ENCODE peak calls at places on chromosomes 13 and 19, in four cellular contexts. One of them, this sample, is unnamed.

GRCh38 chr19:5345895-5346386 is 5.3 kb upstream of the PTPRS start:
- DNase-seq in K562: no peak
- DNase-seq in WTC11: no peak
- DNase-seq in GM12878: no peak
- DNase-seq in this sample: no peak

GRCh38 chr13:31786011-31786410 is 46.7 kb downstream of the RXFP2 start:
- DNase-seq in K562: no peak
- DNase-seq in WTC11: no peak
- DNase-seq in GM12878: no peak
- DNase-seq in this sample: no peak

GRCh38 chr13:79307866-79308298 is 98.2 kb downstream of the RBM26 start:
- DNase-seq in K562: no peak
- DNase-seq in WTC11: no peak
- DNase-seq in GM12878: no peak
- DNase-seq in this sample: no peak

GRCh38 chr19:1027953-1028902 is 1.8 kb downstream of the CNN2 start:
- DNase-seq in K562: peak; percentile 82
- DNase-seq in WTC11: peak; percentile 82
- DNase-seq in GM12878: no peak
- DNase-seq in this sample: peak; percentile 83

GRCh38 chr19:32647361-32647760 is 27.6 kb downstream of the ANKRD27 start:
- DNase-seq in K562: no peak
- DNase-seq in WTC11: no peak
- DNase-seq in GM12878: no peak
- DNase-seq in this sample: no peak

GRCh38 chr19:15551183-15552004 is 43.1 kb downstream of the CYP4F22 start:
- DNase-seq in K562: peak; percentile 92
- DNase-seq in WTC11: peak; percentile 95
- DNase-seq in GM12878: no peak
- DNase-seq in this sample: peak; percentile 38

GRCh38 chr13:44068737-44069136 is 189.0 kb downstream of the LACC1 start:
- DNase-seq in K562: no peak
- DNase-seq in WTC11: no peak
- DNase-seq in GM12878: no peak
- DNase-seq in this sample: no peak

GRCh38 chr19:47459477-47459876 is 12.2 kb downstream of the SLC8A2 start:
- DNase-seq in K562: no peak
- DNase-seq in WTC11: no peak
- DNase-seq in GM12878: no peak
- DNase-seq in this sample: no peak

GRCh38 chr13:40333238-40333637 is 333.2 kb downstream of the FOXO1 start:
- DNase-seq in K562: no peak
- DNase-seq in WTC11: no peak
- DNase-seq in GM12878: no peak
- DNase-seq in this sample: no peak

GRCh38 chr19:18597809-18598660 is 8.6 kb downstream of the CRLF1 start:
- DNase-seq in K562: no peak
- DNase-seq in WTC11: no peak
- DNase-seq in GM12878: no peak
- DNase-seq in this sample: no peak

GRCh38 chr13:46385946-46386345 is 1.1 kb downstream of the RUBCNL start:
- DNase-seq in K562: no peak
- DNase-seq in WTC11: no peak
- DNase-seq in GM12878: no peak
- DNase-seq in this sample: no peak

GRCh38 chr13:113208424-113209335 is at the start of gene PCID2:
- DNase-seq in K562: peak; percentile 75
- DNase-seq in WTC11: peak; percentile 89
- DNase-seq in GM12878: peak; percentile 48
- DNase-seq in this sample: peak; percentile 82

GRCh38 chr19:27705896-27706295 is 1507.1 kb downstream of the UQCRFS1 start:
- DNase-seq in K562: no peak
- DNase-seq in WTC11: no peak
- DNase-seq in GM12878: no peak
- DNase-seq in this sample: no peak

GRCh38 chr19:56080669-56081401 is 40.3 kb downstream of the ZNF787 start:
- DNase-seq in K562: peak; percentile 77
- DNase-seq in WTC11: peak; percentile 91
- DNase-seq in GM12878: peak; percentile 38
- DNase-seq in this sample: peak; percentile 52

GRCh38 chr19:30890033-30890432 is 459.2 kb downstream of the TSHZ3 start:
- DNase-seq in K562: no peak
- DNase-seq in WTC11: no peak
- DNase-seq in GM12878: no peak
- DNase-seq in this sample: no peak

GRCh38 chr19:53394522-53394973 is 401 bp upstream of the ZNF765 start:
- DNase-seq in K562: peak; percentile 6
- DNase-seq in WTC11: peak; percentile 66
- DNase-seq in GM12878: peak; percentile 1
- DNase-seq in this sample: peak; percentile 48

GRCh38 chr13:95535243-95535642 is 17.3 kb upstream of the CLDN10 start:
- DNase-seq in K562: no peak
- DNase-seq in WTC11: no peak
- DNase-seq in GM12878: no peak
- DNase-seq in this sample: peak; percentile 84

GRCh38 chr19:3249408-3249807 is 24.9 kb downstream of the CELF5 start:
- DNase-seq in K562: peak; percentile 83
- DNase-seq in WTC11: peak; percentile 66
- DNase-seq in GM12878: no peak
- DNase-seq in this sample: peak; percentile 27

GRCh38 chr13:29840585-29840984 is 9.8 kb downstream of the UBL3 start:
- DNase-seq in K562: no peak
- DNase-seq in WTC11: no peak
- DNase-seq in GM12878: no peak
- DNase-seq in this sample: no peak

GRCh38 chr13:109113427-109113826 is 484.0 kb downstream of the MYO16 start:
- DNase-seq in K562: no peak
- DNase-seq in WTC11: no peak
- DNase-seq in GM12878: no peak
- DNase-seq in this sample: no peak
- TF ChIP-seq NR2C2 in K562: no peak
- TF ChIP-seq NR2C2 in WTC11: no peak
- TF ChIP-seq NR2C2 in GM12878: no peak
- TF ChIP-seq NR2C2 in this sample: no peak

DNA sequence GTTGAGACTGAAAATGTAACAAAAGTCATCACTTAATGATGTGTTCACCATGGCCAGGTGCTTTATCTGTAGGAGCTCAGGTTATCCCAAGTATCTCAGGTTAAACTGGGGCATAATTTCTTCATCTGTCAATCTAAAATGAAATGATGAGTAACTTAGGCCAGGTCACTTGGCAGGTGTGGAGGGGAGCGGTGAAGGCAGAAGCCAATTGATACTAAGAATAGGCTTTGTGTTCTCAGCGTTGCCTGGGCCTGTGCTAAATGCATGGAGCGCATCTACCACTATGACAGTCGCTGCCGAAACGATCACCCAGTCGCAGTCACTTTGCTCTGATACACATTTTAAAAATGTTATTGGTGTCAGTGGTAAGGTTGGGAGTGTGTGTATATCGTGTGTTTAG is 91.6 kb downstream of the FGF9 start:
- DNase-seq in K562: no peak
- DNase-seq in WTC11: no peak
- DNase-seq in GM12878: no peak
- DNase-seq in this sample: no peak
- TF ChIP-seq NR2C2 in K562: no peak
- TF ChIP-seq NR2C2 in WTC11: no peak
- TF ChIP-seq NR2C2 in GM12878: no peak
- TF ChIP-seq NR2C2 in this sample: no peak

GRCh38 chr19:48905664-48906063 is 5.6 kb downstream of the NUCB1 start:
- DNase-seq in K562: no peak
- DNase-seq in WTC11: no peak
- DNase-seq in GM12878: no peak
- DNase-seq in this sample: no peak
- TF ChIP-seq NR2C2 in K562: no peak
- TF ChIP-seq NR2C2 in WTC11: no peak
- TF ChIP-seq NR2C2 in GM12878: no peak
- TF ChIP-seq NR2C2 in this sample: no peak

DNA sequence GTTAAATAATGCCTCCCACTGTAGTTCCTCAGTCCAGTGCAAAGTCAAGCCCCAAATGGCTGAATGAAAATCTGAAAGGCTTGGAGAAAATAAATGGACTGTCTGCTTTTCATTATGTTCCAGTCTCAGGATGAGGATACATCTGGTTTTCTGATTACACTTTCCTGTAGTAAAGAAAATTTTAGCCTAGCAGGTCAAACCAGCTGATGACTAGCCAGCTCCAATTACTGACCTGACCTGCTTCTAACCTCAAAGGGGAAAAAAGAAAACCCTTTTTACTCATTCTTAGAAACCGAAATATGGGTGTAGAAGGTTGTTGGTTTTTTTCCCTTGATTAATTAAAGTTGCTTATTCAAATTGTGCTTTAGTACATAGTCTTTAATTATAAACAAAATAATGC is 418.4 kb downstream of the EFNB2 start:
- DNase-seq in K562: no peak
- DNase-seq in WTC11: no peak
- DNase-seq in GM12878: no peak
- DNase-seq in this sample: no peak
- TF ChIP-seq NR2C2 in K562: no peak
- TF ChIP-seq NR2C2 in WTC11: no peak
- TF ChIP-seq NR2C2 in GM12878: no peak
- TF ChIP-seq NR2C2 in this sample: no peak

GRCh38 chr13:66339214-66339613 is 890.9 kb downstream of the PCDH9 start:
- DNase-seq in K562: no peak
- DNase-seq in WTC11: no peak
- DNase-seq in GM12878: no peak
- DNase-seq in this sample: no peak
- TF ChIP-seq NR2C2 in K562: no peak
- TF ChIP-seq NR2C2 in WTC11: no peak
- TF ChIP-seq NR2C2 in GM12878: no peak
- TF ChIP-seq NR2C2 in this sample: no peak

GRCh38 chr19:35206855-35207254 is 21.7 kb downstream of the FAM187B start:
- DNase-seq in K562: no peak
- DNase-seq in WTC11: no peak
- DNase-seq in GM12878: no peak
- DNase-seq in this sample: no peak
- TF ChIP-seq NR2C2 in K562: no peak
- TF ChIP-seq NR2C2 in WTC11: no peak
- TF ChIP-seq NR2C2 in GM12878: no peak
- TF ChIP-seq NR2C2 in this sample: no peak

DNA sequence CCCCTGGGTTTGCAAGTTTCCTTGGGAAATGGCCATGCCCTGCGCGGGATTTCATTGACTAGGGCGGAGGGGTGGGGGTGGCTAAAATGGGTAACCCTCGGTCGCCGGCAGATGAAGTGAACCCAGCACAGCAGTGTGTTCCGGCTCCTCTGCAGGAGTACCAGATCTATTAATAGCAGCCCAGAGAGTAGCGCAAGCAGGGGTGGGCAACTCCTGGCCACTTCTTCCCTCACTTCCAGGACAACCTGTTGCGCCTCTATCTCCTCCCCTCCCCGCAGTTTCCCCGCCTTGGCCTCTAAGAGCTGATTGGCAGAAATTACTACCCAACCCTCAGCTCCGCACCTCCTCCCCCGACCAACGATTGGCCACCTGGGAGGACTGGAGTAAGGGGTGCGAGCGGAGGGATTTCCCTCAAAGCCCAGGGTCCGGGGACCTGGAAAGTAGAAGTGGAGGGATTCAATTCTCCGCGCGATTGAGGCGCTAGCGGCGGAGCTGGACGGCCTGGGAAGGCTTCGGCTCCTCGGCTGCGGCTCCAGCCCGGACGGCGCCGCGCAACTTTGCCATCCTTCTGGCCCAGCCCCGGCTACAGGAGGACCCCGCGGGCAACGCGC is at the start of gene FREM2:
- DNase-seq in K562: no peak
- DNase-seq in WTC11: peak; percentile 94
- DNase-seq in GM12878: no peak
- DNase-seq in this sample: no peak
- TF ChIP-seq NR2C2 in K562: no peak
- TF ChIP-seq NR2C2 in WTC11: no peak
- TF ChIP-seq NR2C2 in GM12878: no peak
- TF ChIP-seq NR2C2 in this sample: no peak

GRCh38 chr13:26992951-26993490 is 178.6 kb downstream of the USP12 start:
- DNase-seq in K562: no peak
- DNase-seq in WTC11: no peak
- DNase-seq in GM12878: no peak
- DNase-seq in this sample: no peak
- TF ChIP-seq NR2C2 in K562: no peak
- TF ChIP-seq NR2C2 in WTC11: no peak
- TF ChIP-seq NR2C2 in GM12878: no peak
- TF ChIP-seq NR2C2 in this sample: no peak

GRCh38 chr19:7673995-7674667 is 2.8 kb upstream of the MCEMP1 start:
- DNase-seq in K562: peak; percentile 84
- DNase-seq in WTC11: peak; percentile 76
- DNase-seq in GM12878: no peak
- DNase-seq in this sample: peak; percentile 21
- TF ChIP-seq NR2C2 in K562: no peak
- TF ChIP-seq NR2C2 in WTC11: no peak
- TF ChIP-seq NR2C2 in GM12878: no peak
- TF ChIP-seq NR2C2 in this sample: no peak

GRCh38 chr13:37889811-37890210 is 20.2 kb upstream of the TRPC4 start:
- DNase-seq in K562: no peak
- DNase-seq in WTC11: no peak
- DNase-seq in GM12878: no peak
- DNase-seq in this sample: no peak
- TF ChIP-seq NR2C2 in K562: no peak
- TF ChIP-seq NR2C2 in WTC11: no peak
- TF ChIP-seq NR2C2 in GM12878: no peak
- TF ChIP-seq NR2C2 in this sample: no peak